ENCODE peak calls at places on chromosome 10, in nine cellular contexts. E is osteoblast, Z is body of pancreas, G is cardiac muscle cell, F is HepG2, K is tibial artery, Q is A549, T is pancreas, A is upper lobe of right lung. N is an unnamed sample.

GRCh38 chr10:99781734-99782429 is 558 bp upstream of the ABCC2 start:
- DNase-seq in E (no peak), Z (no peak), G (no peak), F (peak; percentile 49), K (no peak), Q (no peak), T (no peak), A (no peak), N (no peak)

GRCh38 chr10:30877111-30877510 is 154.6 kb downstream of the ZNF438 start:
- DNase-seq in E (peak; percentile 81), Z (no peak), G (no peak), F (no peak), K (no peak), Q (no peak), T (no peak), A (no peak), N (no peak)

GRCh38 chr10:43054593-43054992 is 22.3 kb upstream of the RET start:
- DNase-seq in E (peak; percentile 42), Z (no peak), G (no peak), F (no peak), K (peak; percentile 20), Q (no peak), T (no peak), A (peak; percentile 52), N (no peak)

GRCh38 chr10:42982886-42983594 is 93.8 kb upstream of the RET start:
- DNase-seq in E (peak; percentile 43), Z (no peak), G (no peak), F (no peak), K (no peak), Q (no peak), T (peak; percentile 4), A (no peak), N (peak; percentile 26)

GRCh38 chr10:100339236-100339635 is 7.8 kb upstream of the SCD start:
- DNase-seq in E (no peak), Z (no peak), G (no peak), F (no peak), K (no peak), Q (no peak), T (no peak), A (no peak), N (no peak)

GRCh38 chr10:75408911-75409885 is 7.6 kb upstream of the ZNF503 start:
- DNase-seq in E (peak; percentile 99), Z (peak; percentile 85), G (peak; percentile 67), F (no peak), K (peak; percentile 89), Q (peak; percentile 78), T (peak; percentile 82), A (peak; percentile 92), N (peak; percentile 14)

GRCh38 chr10:129079705-129080104 is 387.3 kb upstream of the MGMT start:
- DNase-seq in E (no peak), Z (no peak), G (no peak), F (no peak), K (no peak), Q (no peak), T (no peak), A (no peak), N (no peak)

GRCh38 chr10:44647877-44648542 is 263.1 kb upstream of the CXCL12 start:
- DNase-seq in E (peak; percentile 56), Z (peak; percentile 51), G (peak; percentile 92), F (no peak), K (no peak), Q (no peak), T (peak; percentile 37), A (no peak), N (no peak)

GRCh38 chr10:87093461-87094372 is 926 bp downstream of the GLUD1 start:
- DNase-seq in E (peak; percentile 87), Z (peak; percentile 72), G (peak; percentile 40), F (peak; percentile 35), K (peak; percentile 87), Q (peak; percentile 45), T (peak; percentile 74), A (peak; percentile 86), N (peak; percentile 65)
- H3K4me1 ChIP-seq in E (peaks cover 29% of the 10 kb centered on the region), Z (peaks cover 43% of the 10 kb centered on the region), G (peaks cover 14% of the 10 kb centered on the region), F (peaks cover 53% of the 10 kb centered on the region), K (peaks cover 46% of the 10 kb centered on the region), Q (peaks cover 42% of the 10 kb centered on the region), T (peaks cover 37% of the 10 kb centered on the region), A (peaks cover 41% of the 10 kb centered on the region), N (peaks cover 7% of the 10 kb centered on the region)

DNA sequence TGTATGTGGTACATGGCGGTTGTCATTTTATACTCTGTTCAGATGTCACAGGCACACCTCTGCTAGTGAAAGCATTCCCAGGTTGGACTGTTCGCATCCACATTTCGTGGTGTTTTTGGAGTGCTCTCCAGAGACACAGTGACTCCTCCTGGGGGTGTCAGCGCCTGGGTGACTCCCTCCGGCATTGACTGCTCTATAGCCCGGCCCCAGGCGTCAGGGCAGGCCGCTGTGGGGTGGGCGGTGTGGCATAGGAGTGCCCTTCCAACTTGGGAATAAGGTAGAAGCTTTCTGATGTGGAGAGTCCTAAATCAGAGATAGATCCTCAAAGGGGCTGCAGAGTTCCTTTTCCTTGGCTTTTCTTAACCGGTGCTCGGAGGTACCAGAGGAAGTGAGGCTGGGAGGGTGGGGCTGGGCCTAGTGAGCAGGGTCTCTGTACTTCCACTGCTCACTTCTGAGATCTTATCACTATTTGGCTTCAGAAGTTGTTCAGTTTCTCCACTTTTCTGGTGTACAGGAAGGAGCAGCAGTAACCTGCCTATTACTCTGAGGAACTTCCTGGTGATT is 32.3 kb downstream of the CCNY start:
- DNase-seq in E (no peak), Z (no peak), G (no peak), F (no peak), K (no peak), Q (no peak), T (no peak), A (no peak), N (no peak)
- H3K4me3 ChIP-seq in E (no peak overlapping the region), Z (no peak overlapping the region), G (no peak overlapping the region), F (no peak overlapping the region), K (no peak overlapping the region), Q (no peak overlapping the region), T (no peak overlapping the region), A (no peak overlapping the region), N (no peak overlapping the region)

DNA sequence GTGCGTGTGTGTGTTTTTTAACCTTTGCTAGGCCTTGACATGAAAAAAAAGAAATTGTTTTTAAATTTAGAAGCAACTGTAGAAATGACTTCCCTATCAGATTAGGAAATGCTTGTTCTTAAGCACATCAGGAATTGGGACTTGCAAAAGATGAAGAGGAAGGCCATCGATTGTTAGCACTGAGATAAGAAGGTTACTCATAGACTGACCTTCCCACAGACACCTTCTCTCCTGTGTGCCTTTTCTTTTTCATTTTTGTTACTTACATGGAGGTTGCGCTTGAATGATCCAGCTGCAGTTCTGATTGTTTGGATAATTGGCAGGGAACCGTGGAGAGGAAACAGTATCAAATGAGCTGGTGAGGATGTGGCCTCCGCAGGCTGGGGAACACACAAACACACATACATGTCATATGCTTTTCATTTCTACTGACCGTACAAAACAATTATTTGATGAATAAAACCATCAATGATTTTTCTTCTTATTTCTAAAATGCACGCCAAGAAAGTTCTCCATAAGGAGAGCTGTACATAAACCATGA is 134.9 kb upstream of the RSU1 start:
- DNase-seq in E (no peak), Z (no peak), G (no peak), F (no peak), K (no peak), Q (no peak), T (no peak), A (no peak), N (no peak)
- H3K27ac ChIP-seq in E (no peak overlapping the region), Z (no peak overlapping the region), G (no peak overlapping the region), F (no peak overlapping the region), K (no peak overlapping the region), Q (no peak overlapping the region), T (no peak overlapping the region), A (peak overlapping the region; percentile 24), N (no peak overlapping the region)

DNA sequence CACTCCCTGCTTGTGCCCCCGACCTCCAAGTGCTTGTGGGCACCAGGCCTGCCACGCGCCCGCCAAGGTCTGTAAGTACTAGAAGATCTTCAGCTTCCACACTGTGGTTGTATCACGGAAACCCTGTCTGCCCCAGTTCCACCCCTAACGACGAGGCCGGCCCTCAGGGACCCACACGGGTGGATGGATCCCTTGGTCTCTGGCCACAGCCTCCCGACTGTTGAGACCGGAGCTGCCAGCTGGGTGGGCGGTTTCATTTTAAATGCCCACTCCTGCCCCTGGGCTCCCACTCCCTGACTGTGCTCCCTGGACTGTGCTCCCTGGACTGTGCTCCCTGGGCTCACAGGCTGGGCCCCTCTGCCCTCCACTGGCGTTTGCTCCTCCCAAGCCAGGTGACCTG is 50.1 kb downstream of the DPYSL4 start:
- DNase-seq in E (peak; percentile 72), Z (no peak), G (no peak), F (no peak), K (no peak), Q (no peak), T (no peak), A (no peak), N (no peak)
- H3K4me1 ChIP-seq in E (no peaks in the 10 kb centered on the region), Z (no peaks in the 10 kb centered on the region), G (no peaks in the 10 kb centered on the region), F (no peaks in the 10 kb centered on the region), K (no peaks in the 10 kb centered on the region), Q (no peaks in the 10 kb centered on the region), T (no peaks in the 10 kb centered on the region), A (no peaks in the 10 kb centered on the region), N (no peaks in the 10 kb centered on the region)

GRCh38 chr10:117546020-117546629 is 3.6 kb downstream of the EMX2 start:
- DNase-seq in E (peak; percentile 78), Z (no peak), G (no peak), F (no peak), K (peak; percentile 60), Q (no peak), T (no peak), A (no peak), N (no peak)
- H3K4me3 ChIP-seq in E (no peak overlapping the region), Z (no peak overlapping the region), G (no peak overlapping the region), F (no peak overlapping the region), K (peak overlapping the region; percentile 68), Q (no peak overlapping the region), T (no peak overlapping the region), A (no peak overlapping the region), N (no peak overlapping the region)

N was measured in SJSA1.